ENCODE peak calls at places on chromosomes 13 and 19, in six cellular contexts. Z is heart right ventricle, M is SK-N-SH, T is SJSA1, Y is coronary artery, H is brain microvascular endothelial cell. R is an unnamed sample.

GRCh38 chr13:103525530-103525929 is 459.3 kb upstream of the SLC10A2 start:
- DNase-seq in Y (no peak), M (no peak), Z (no peak), H (no peak), T (no peak), R (no peak)

GRCh38 chr13:78589206-78589605 is 14.1 kb downstream of the POU4F1 start:
- DNase-seq in T (no peak), H (no peak), Y (no peak), M (no peak), Z (no peak), R (no peak)

GRCh38 chr19:2096543-2097329 is at the start of gene IZUMO4:
- DNase-seq in Z (peak), T (peak), Y (peak), M (peak), H (peak), R (peak)

GRCh38 chr13:106616729-106617128 is 48.8 kb upstream of the ARGLU1 start:
- DNase-seq in H (no peak), T (no peak), Y (no peak), Z (no peak), M (no peak), R (no peak)

GRCh38 chr19:498977-499623 is 2.8 kb downstream of the MADCAM1 start:
- DNase-seq in Y (no peak), T (no peak), M (no peak), H (no peak), Z (no peak), R (no peak)

GRCh38 chr13:99356216-99357089 is 49.3 kb upstream of the GPR183 start:
- DNase-seq in Z (peak), H (peak), Y (no peak), T (peak), M (no peak), R (peak)

GRCh38 chr13:109111141-109111540 is 481.7 kb downstream of the MYO16 start:
- DNase-seq in Z (no peak), Y (no peak), T (peak), M (no peak), H (no peak), R (no peak)

GRCh38 chr19:6802336-6803035 is 30.0 kb downstream of the VAV1 start:
- DNase-seq in Y (no peak), Z (peak), M (no peak), T (no peak), H (no peak), R (peak)

GRCh38 chr13:36417328-36417727 is 15.0 kb upstream of the CCNA1 start:
- DNase-seq in M (no peak), Z (no peak), Y (no peak), T (no peak), H (no peak), R (no peak)

GRCh38 chr13:28548872-28549271 is 53.9 kb upstream of the FLT1 start:
- DNase-seq in Y (no peak), Z (no peak), M (no peak), H (no peak), T (no peak), R (no peak)

GRCh38 chr19:39967561-39967960 is 3.4 kb upstream of the PSMC4 start:
- DNase-seq in H (no peak), Z (no peak), Y (no peak), M (no peak), T (no peak), R (no peak)

GRCh38 chr13:97879646-97880297 is 73.7 kb upstream of the IPO5 start:
- DNase-seq in Y (no peak), Z (no peak), T (peak), H (peak), M (no peak), R (no peak)

GRCh38 chr19:2426661-2427322 is 594 bp downstream of the TIMM13 start:
- DNase-seq in H (peak), M (peak), Y (no peak), Z (no peak), T (peak), R (no peak)

GRCh38 chr19:41882568-41883462 is at the start of gene ARHGEF1:
- DNase-seq in T (peak), Y (no peak), Z (peak), H (no peak), M (peak), R (no peak)

GRCh38 chr13:62710766-62711165 is 1295.1 kb upstream of the PCDH20 start:
- DNase-seq in Z (no peak), M (no peak), Y (no peak), T (no peak), H (no peak), R (no peak)

GRCh38 chr13:29480893-29481525 is 114.5 kb downstream of the SLC7A1 start:
- DNase-seq in M (no peak), T (no peak), Y (no peak), H (no peak), Z (no peak), R (no peak)

GRCh38 chr19:47652285-47652684 is 43.4 kb downstream of the BICRA start:
- DNase-seq in T (no peak), Y (no peak), M (no peak), Z (no peak), H (no peak), R (no peak)

GRCh38 chr13:43136940-43137574 is 113.7 kb downstream of the DNAJC15 start:
- DNase-seq in Y (no peak), Z (no peak), M (peak), H (no peak), T (no peak), R (no peak)

GRCh38 chr13:112781881-112782361 is 92.1 kb downstream of the ATP11A start:
- DNase-seq in Z (peak), Y (no peak), M (peak), H (no peak), T (peak), R (no peak)

GRCh38 chr13:114119196-114119595 is 13.2 kb downstream of the RASA3 start:
- DNase-seq in H (peak), Z (peak), T (peak), Y (no peak), M (peak), R (no peak)

GRCh38 chr19:18060472-18060871 is 26.3 kb downstream of the IL12RB1 start:
- DNase-seq in T (no peak), Z (no peak), H (no peak), Y (no peak), M (peak), R (no peak)

GRCh38 chr19:15316498-15316897 is 15.8 kb downstream of the BRD4 start:
- DNase-seq in Y (no peak), M (no peak), Z (no peak), H (no peak), T (no peak), R (no peak)

GRCh38 chr13:30708541-30708940 is 26.8 kb upstream of the ALOX5AP start:
- DNase-seq in Z (no peak), T (no peak), Y (no peak), M (no peak), H (peak), R (no peak)

GRCh38 chr13:112661291-112661690 is 28.5 kb upstream of the ATP11A start:
- DNase-seq in H (no peak), Z (no peak), M (no peak), Y (no peak), T (no peak), R (no peak)

DNA sequence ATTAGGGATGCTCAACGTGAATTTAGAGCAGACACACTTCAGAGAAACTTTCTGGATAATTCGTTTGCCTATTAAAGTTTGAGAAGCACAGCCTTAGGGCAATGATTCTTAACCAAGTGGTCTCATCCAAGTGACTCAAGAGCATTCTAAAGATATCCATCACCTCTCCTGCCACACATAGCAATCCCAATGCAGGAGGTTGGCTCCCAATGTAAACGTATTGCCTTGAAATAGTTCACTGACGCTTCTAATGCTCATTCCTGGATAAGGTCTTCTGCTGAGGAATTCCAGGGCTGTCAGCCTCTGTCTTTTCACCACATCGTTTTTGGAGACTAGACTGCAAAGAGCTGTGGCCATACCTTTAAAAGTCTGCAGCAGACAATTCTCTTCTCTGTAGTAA is 279.8 kb upstream of the DACH1 start:
- DNase-seq in M (no peak), H (no peak), Y (no peak), T (no peak), Z (no peak), R (no peak)
- H3K27ac ChIP-seq in M (no peak), H (no peak), Y (no peak), T (no peak), Z (no peak), R (no peak)

DNA sequence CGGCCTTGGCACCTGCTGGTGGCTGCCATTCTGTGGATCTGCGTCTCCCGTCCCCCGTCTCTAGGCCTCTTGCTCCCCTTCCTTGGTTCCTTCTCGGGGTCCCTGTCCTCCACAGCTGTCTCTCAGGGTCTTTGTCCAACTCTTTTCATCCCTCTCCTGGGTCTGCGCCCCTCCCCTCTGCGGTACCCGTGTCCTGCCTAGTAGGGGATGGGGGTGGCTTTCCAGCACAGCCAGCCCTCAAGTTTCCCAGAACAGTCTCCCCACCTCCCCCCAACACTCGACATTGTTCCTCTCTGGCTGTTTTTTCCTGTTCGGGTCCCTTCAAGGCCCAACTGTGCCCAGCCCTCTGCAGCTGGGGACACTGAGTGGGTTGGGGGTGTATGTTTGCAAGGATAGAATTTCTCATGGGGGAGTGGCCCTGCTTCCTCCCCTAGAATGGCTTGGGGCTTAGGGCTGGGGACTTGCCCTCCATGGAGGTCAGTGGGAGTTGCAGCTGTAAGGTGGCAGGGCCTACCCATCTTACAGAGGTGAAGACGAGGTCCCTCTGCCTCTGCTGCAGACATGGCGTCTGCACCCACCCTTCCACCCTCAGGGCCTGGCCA is 762 bp upstream of the ADM5 start:
- DNase-seq in Z (no peak), Y (no peak), M (no peak), H (no peak), T (no peak), R (no peak)
- H3K27ac ChIP-seq in Z (peak), Y (peak), M (no peak), H (no peak), T (no peak), R (no peak)

GRCh38 chr19:57813919-57814504 is 701 bp downstream of the ZNF552 start:
- DNase-seq in H (no peak), M (no peak), Z (no peak), T (no peak), Y (no peak), R (no peak)
- H3K27ac ChIP-seq in H (peak), M (peak), Z (peak), T (peak), Y (peak), R (peak)

GRCh38 chr19:56837892-56838679 is 2.4 kb downstream of the PEG3 start:
- DNase-seq in Z (peak), M (peak), Y (peak), H (peak), T (no peak), R (peak)

GRCh38 chr19:56838680-56838929 is 1.9 kb downstream of the PEG3 start:
- DNase-seq in H (no peak), T (no peak), Y (no peak), M (no peak), Z (no peak), R (no peak)

GRCh38 chr19:56837492-56837891 is 3.0 kb downstream of the PEG3 start:
- DNase-seq in H (peak), M (peak), Y (peak), Z (peak), T (no peak), R (peak)

GRCh38 chr19:56836059-56836458 is 4.5 kb downstream of the PEG3 start:
- DNase-seq in M (no peak), H (no peak), Z (no peak), T (no peak), Y (no peak), R (no peak)

GRCh38 chr19:56837004-56837403 is 3.5 kb downstream of the PEG3 start:
- DNase-seq in M (peak), Z (no peak), H (no peak), Y (no peak), T (no peak), R (no peak)
- H3K27ac ChIP-seq in M (no peak), Z (peak), H (no peak), Y (peak), T (no peak), R (peak)

GRCh38 chr19:36151144-36152051 is 849 bp downstream of the COX7A1 start:
- DNase-seq in Y (peak), M (no peak), Z (peak), T (no peak), H (no peak), R (peak)

GRCh38 chr19:36149673-36150406 is 2.4 kb downstream of the COX7A1 start:
- DNase-seq in M (no peak), T (no peak), Z (no peak), H (no peak), Y (no peak), R (no peak)

GRCh38 chr19:36150586-36150985 is 1.7 kb downstream of the COX7A1 start:
- DNase-seq in H (no peak), M (no peak), Z (no peak), Y (no peak), T (no peak), R (no peak)

GRCh38 chr19:36152886-36153525 is 759 bp upstream of the COX7A1 start:
- DNase-seq in Y (no peak), H (no peak), Z (no peak), T (no peak), M (no peak), R (no peak)

GRCh38 chr19:36152061-36152885 is at the start of gene COX7A1:
- DNase-seq in H (peak), M (no peak), Y (peak), Z (peak), T (no peak), R (peak)
- H3K27ac ChIP-seq in H (peak), M (no peak), Y (peak), Z (peak), T (no peak), R (peak)

GRCh38 chr13:100870898-100871297 is 196.3 kb upstream of the TMTC4 start:
- DNase-seq in H (no peak), Z (no peak), Y (no peak), T (no peak), M (peak), R (no peak)

GRCh38 chr13:100879255-100879654 is 204.7 kb upstream of the TMTC4 start:
- DNase-seq in Z (no peak), T (no peak), M (no peak), H (no peak), Y (no peak), R (no peak)

GRCh38 chr13:100876044-100876403 is 201.4 kb upstream of the TMTC4 start:
- DNase-seq in T (no peak), M (no peak), H (no peak), Z (no peak), Y (no peak), R (no peak)

GRCh38 chr13:100872761-100873160 is 198.2 kb upstream of the TMTC4 start:
- DNase-seq in Y (no peak), H (no peak), M (no peak), T (no peak), Z (no peak), R (no peak)

GRCh38 chr13:100875392-100876043 is 200.9 kb upstream of the TMTC4 start:
- DNase-seq in Z (no peak), T (peak), M (no peak), Y (no peak), H (peak), R (no peak)
- H3K27ac ChIP-seq in Z (no peak), T (peak), M (peak), Y (no peak), H (peak), R (no peak)

GRCh38 chr19:13076320-13076719 is 26.3 kb downstream of the LYL1 start:
- DNase-seq in Y (no peak), H (no peak), T (no peak), M (no peak), Z (no peak), R (no peak)
- H3K27ac ChIP-seq in Y (peak), H (no peak), T (no peak), M (no peak), Z (peak), R (no peak)

DNA sequence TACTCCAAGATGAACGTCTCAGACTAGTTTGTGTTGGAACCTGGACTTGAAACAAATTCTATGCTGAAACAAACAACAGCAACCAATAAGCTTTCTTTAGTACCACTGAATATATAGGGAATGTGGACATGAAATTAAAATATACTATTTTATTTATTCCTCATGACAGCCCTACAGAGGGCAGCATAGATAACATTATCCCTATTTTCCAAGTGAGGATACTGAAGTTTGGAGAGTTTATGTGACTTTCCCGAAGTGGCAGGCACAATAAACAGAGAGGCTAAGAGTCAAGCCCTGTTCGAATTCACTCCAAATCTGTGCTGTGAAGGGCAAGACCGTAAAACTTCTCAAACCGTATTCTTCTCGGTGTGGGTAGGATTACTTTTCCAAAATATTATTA is 509.9 kb upstream of the GPC6 start:
- DNase-seq in M (no peak), Y (no peak), Z (no peak), H (peak), T (no peak), R (no peak)
- H3K27ac ChIP-seq in M (no peak), Y (no peak), Z (no peak), H (no peak), T (no peak), R (no peak)

GRCh38 chr13:110414283-110414682 is 107.2 kb downstream of the COL4A2 start:
- DNase-seq in T (peak), H (no peak), Y (peak), Z (peak), M (no peak), R (no peak)
- H3K27ac ChIP-seq in T (no peak), H (peak), Y (peak), Z (peak), M (no peak), R (no peak)

DNA sequence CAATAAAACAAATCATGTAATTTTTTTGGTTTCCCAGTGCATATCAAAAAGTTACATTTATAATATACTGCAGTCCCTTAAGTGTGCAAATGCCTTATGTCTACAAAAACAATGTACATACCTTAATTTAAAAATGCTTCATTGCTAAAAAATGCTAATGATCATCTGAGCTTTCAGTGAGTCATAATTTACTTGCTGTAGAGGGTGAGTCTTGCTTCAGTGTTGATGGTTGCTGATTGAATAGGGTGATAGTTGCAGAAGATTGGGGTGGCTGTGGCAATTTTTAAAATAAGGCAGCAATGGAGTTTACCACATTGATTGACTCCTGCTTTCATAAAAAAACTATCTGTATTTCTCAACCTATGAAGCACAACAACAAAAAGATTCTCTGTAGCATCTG is 613.9 kb downstream of the TBC1D4 start:
- DNase-seq in M (no peak), T (no peak), Z (no peak), H (no peak), Y (no peak), R (no peak)
- H3K27ac ChIP-seq in M (no peak), T (no peak), Z (no peak), H (no peak), Y (no peak), R (no peak)